ENCODE peak calls at places on chromosome 20, in seven cellular contexts. N, E, J, B, W, L and T are unnamed samples.

GRCh38 chr20:36908603-36909002 is 32.7 kb downstream of the TLDC2 start:
- DNase-seq in E (no peak), N (no peak), L (no peak), B (no peak), W (no peak), J (peak), T (peak)

GRCh38 chr20:532530-532929 is 11.1 kb downstream of the CSNK2A1 start:
- DNase-seq in B (no peak), L (no peak), W (no peak), E (no peak), N (no peak), J (no peak), T (no peak)

GRCh38 chr20:36471885-36472642 is 69.3 kb upstream of the MYL9 start:
- DNase-seq in E (no peak), B (no peak), W (no peak), L (no peak), J (no peak), N (no peak), T (no peak)

GRCh38 chr20:56453347-56453746 is 15.1 kb upstream of the RTF2 start:
- DNase-seq in N (no peak), E (no peak), L (no peak), J (peak), W (no peak), B (no peak), T (peak)

GRCh38 chr20:17541996-17542395 is 10.8 kb upstream of the BFSP1 start:
- DNase-seq in J (no peak), N (no peak), W (no peak), L (no peak), B (no peak), E (peak), T (no peak)

GRCh38 chr20:33859157-33859695 is 48.1 kb downstream of the CHMP4B start:
- DNase-seq in E (no peak), B (no peak), J (peak), L (peak), N (peak), W (no peak), T (no peak)

GRCh38 chr20:37627060-37627766 is 66.6 kb upstream of the CTNNBL1 start:
- DNase-seq in N (peak), B (peak), W (no peak), E (peak), J (no peak), L (no peak), T (peak)

GRCh38 chr20:36159833-36160232 is 5.3 kb downstream of the EPB41L1 start:
- DNase-seq in L (no peak), W (no peak), J (no peak), B (no peak), N (no peak), E (no peak), T (no peak)

GRCh38 chr20:47980336-47981177 is 195.3 kb upstream of the SULF2 start:
- DNase-seq in E (no peak), J (no peak), N (no peak), W (no peak), B (no peak), L (no peak), T (no peak)

GRCh38 chr20:9514461-9515210 is at the start of gene LAMP5:
- DNase-seq in J (no peak), L (peak), E (peak), N (no peak), B (no peak), W (no peak), T (no peak)

GRCh38 chr20:16412896-16413295 is 160.4 kb downstream of the KIF16B start:
- DNase-seq in E (no peak), W (no peak), B (no peak), J (no peak), N (no peak), L (no peak), T (no peak)

GRCh38 chr20:23147964-23148720 is 62.0 kb upstream of the CD93 start:
- DNase-seq in L (peak), W (peak), N (peak), E (peak), B (no peak), J (peak), T (peak)

GRCh38 chr20:3543901-3544507 is 73.2 kb downstream of the ATRN start:
- DNase-seq in E (peak), W (no peak), N (no peak), B (no peak), L (no peak), J (no peak), T (no peak)

GRCh38 chr20:53816872-53817398 is 223.3 kb upstream of the ZNF217 start:
- DNase-seq in N (no peak), E (no peak), L (no peak), W (no peak), J (no peak), B (no peak), T (no peak)

GRCh38 chr20:57883761-57884160 is 173.9 kb upstream of the PMEPA1 start:
- DNase-seq in B (no peak), N (no peak), E (no peak), W (no peak), J (no peak), L (no peak), T (no peak)

GRCh38 chr20:22901921-22902320 is 133.2 kb upstream of the SSTR4 start:
- DNase-seq in W (no peak), J (no peak), N (no peak), L (no peak), B (no peak), E (no peak), T (no peak)

GRCh38 chr20:16701296-16701695 is 28.5 kb upstream of the SNRPB2 start:
- DNase-seq in B (no peak), L (no peak), J (no peak), E (no peak), W (no peak), N (no peak), T (peak)

DNA sequence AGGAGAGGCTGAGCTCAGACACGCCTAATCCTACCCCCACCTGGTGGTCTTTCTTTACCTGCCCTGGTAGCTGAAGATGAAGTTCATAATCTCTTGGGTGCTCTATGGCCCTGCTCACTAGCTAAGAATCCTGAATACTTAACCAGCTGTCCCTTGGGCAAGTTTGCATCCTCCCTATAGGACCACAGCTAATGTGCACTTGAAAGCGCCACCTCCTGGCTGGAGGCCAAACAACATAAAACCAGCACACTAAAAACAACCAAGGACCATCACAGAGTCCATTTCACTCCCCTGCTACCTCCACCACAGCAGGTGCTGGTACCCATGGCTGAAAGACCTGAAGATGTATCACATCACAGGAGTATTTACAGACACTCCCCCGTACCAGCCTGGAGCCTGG is 155.5 kb upstream of the SLC24A3 start:
- DNase-seq in E (no peak), W (no peak), N (no peak), L (no peak), J (no peak), B (no peak), T (no peak)
- TF ChIP-seq CTCF in E (no peak), W (no peak), N (no peak), L (no peak), J (peak), B (no peak), T (no peak)

GRCh38 chr20:25336561-25337422 is 53.8 kb downstream of the ABHD12 start:
- DNase-seq in B (no peak), E (peak), N (no peak), L (no peak), W (no peak), J (no peak), T (no peak)
- TF ChIP-seq CTCF in B (peak), E (peak), N (peak), L (no peak), W (peak), J (no peak), T (no peak)

DNA sequence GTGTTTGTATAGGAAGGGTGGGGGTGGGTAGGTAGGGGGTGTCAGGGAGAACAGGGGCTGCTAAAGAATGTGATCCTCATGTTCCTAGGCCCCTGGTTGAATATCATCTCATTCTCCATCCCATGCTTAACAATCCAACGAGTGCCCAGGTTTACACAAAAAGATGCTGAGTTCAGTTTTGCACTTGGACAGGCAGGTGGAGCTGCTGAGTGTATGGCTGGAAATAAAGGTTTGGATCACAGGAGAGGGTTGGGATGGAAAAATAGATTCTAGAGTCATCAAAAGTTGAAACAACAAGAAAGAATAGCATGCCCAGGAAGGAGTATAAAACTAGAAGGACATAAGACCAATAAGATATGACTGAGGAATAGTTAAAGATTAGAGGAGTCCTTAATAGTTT is 14.2 kb downstream of the CHD6 start:
- DNase-seq in N (no peak), L (no peak), B (no peak), E (no peak), J (no peak), W (no peak), T (no peak)
- TF ChIP-seq CTCF in N (no peak), L (no peak), B (no peak), E (no peak), J (no peak), W (no peak), T (no peak)

GRCh38 chr20:20593447-20594170 is 118.8 kb downstream of the RALGAPA2 start:
- DNase-seq in B (peak), N (no peak), J (no peak), E (peak), L (peak), W (no peak), T (peak)

GRCh38 chr20:20594171-20594530 is 118.3 kb downstream of the RALGAPA2 start:
- DNase-seq in W (no peak), N (no peak), J (no peak), L (no peak), B (no peak), E (peak), T (no peak)
- TF ChIP-seq CTCF in W (peak), N (no peak), J (no peak), L (no peak), B (no peak), E (peak), T (no peak)

GRCh38 chr20:19886666-19887288 is 128.7 kb downstream of the RIN2 start:
- DNase-seq in J (no peak), W (no peak), N (no peak), E (peak), L (no peak), B (no peak), T (no peak)
- TF ChIP-seq CTCF in J (no peak), W (no peak), N (no peak), E (peak), L (no peak), B (no peak), T (no peak)

GRCh38 chr20:51763965-51764602 is 4.1 kb downstream of the ATP9A start:
- DNase-seq in B (no peak), W (no peak), L (no peak), N (no peak), J (no peak), E (peak), T (no peak)

GRCh38 chr20:51769941-51770615 is 1.9 kb upstream of the ATP9A start:
- DNase-seq in W (no peak), E (no peak), N (no peak), B (no peak), J (no peak), L (no peak), T (no peak)

GRCh38 chr20:51767867-51768758 is at the start of gene ATP9A:
- DNase-seq in J (no peak), W (no peak), B (no peak), N (peak), L (no peak), E (peak), T (peak)

GRCh38 chr20:51768759-51769517 is 748 bp upstream of the ATP9A start:
- DNase-seq in W (no peak), B (no peak), E (no peak), L (no peak), N (no peak), J (no peak), T (no peak)

GRCh38 chr20:51767018-51767866 is 948 bp downstream of the ATP9A start:
- DNase-seq in N (peak), J (no peak), B (no peak), L (peak), E (no peak), W (peak), T (peak)
- TF ChIP-seq CTCF in N (no peak), J (peak), B (peak), L (peak), E (peak), W (peak), T (no peak)